ENCODE peak calls at places on chromosomes 3 and 15, in six cellular contexts. One of them, this sample, is unnamed. For H3K36me3 and H3K4me1, the result is how much of the 10 kb centered on the place peaks cover.

GRCh38 chr3:190854062-190854461 is 8.4 kb downstream of the GMNC start:
- DNase-seq in CD8-positive, alpha-beta memory T cell: no peak
- DNase-seq in Peyer's patch: no peak
- DNase-seq in breast epithelium: no peak
- DNase-seq in fibroblast of lung: no peak
- DNase-seq in lower lobe of right lung: no peak
- DNase-seq in this sample: no peak

GRCh38 chr3:37892917-37893595 is 31.4 kb downstream of the CTDSPL start:
- DNase-seq in Peyer's patch: peak
- DNase-seq in fibroblast of lung: no peak
- DNase-seq in CD8-positive, alpha-beta memory T cell: no peak
- DNase-seq in breast epithelium: no peak
- DNase-seq in lower lobe of right lung: peak
- DNase-seq in this sample: no peak

GRCh38 chr15:57727031-57727430 is 20.5 kb downstream of the POLR2M start:
- DNase-seq in Peyer's patch: no peak
- DNase-seq in CD8-positive, alpha-beta memory T cell: no peak
- DNase-seq in lower lobe of right lung: no peak
- DNase-seq in breast epithelium: no peak
- DNase-seq in fibroblast of lung: peak
- DNase-seq in this sample: peak

GRCh38 chr3:60188803-60189202 is 1062.4 kb downstream of the FHIT start:
- DNase-seq in fibroblast of lung: no peak
- DNase-seq in lower lobe of right lung: no peak
- DNase-seq in Peyer's patch: no peak
- DNase-seq in breast epithelium: no peak
- DNase-seq in CD8-positive, alpha-beta memory T cell: no peak
- DNase-seq in this sample: no peak

GRCh38 chr3:139524841-139525538 is 14.6 kb downstream of the RBP1 start:
- DNase-seq in Peyer's patch: no peak
- DNase-seq in lower lobe of right lung: no peak
- DNase-seq in CD8-positive, alpha-beta memory T cell: no peak
- DNase-seq in breast epithelium: no peak
- DNase-seq in fibroblast of lung: no peak
- DNase-seq in this sample: no peak

GRCh38 chr3:70120360-70120966 is 120.9 kb downstream of the SAMMSON start:
- DNase-seq in breast epithelium: peak
- DNase-seq in Peyer's patch: peak
- DNase-seq in lower lobe of right lung: peak
- DNase-seq in CD8-positive, alpha-beta memory T cell: peak
- DNase-seq in fibroblast of lung: peak
- DNase-seq in this sample: no peak

GRCh38 chr3:5809811-5810210 is 622.3 kb downstream of the EDEM1 start:
- DNase-seq in lower lobe of right lung: no peak
- DNase-seq in Peyer's patch: no peak
- DNase-seq in fibroblast of lung: no peak
- DNase-seq in CD8-positive, alpha-beta memory T cell: no peak
- DNase-seq in breast epithelium: no peak
- DNase-seq in this sample: no peak

GRCh38 chr15:79071901-79072300 is 18.7 kb downstream of the RASGRF1 start:
- DNase-seq in lower lobe of right lung: no peak
- DNase-seq in breast epithelium: no peak
- DNase-seq in CD8-positive, alpha-beta memory T cell: no peak
- DNase-seq in fibroblast of lung: no peak
- DNase-seq in Peyer's patch: no peak
- DNase-seq in this sample: no peak

GRCh38 chr15:75198560-75199346 is 2.9 kb upstream of the C15orf39 start:
- DNase-seq in Peyer's patch: peak
- DNase-seq in fibroblast of lung: peak
- DNase-seq in lower lobe of right lung: no peak
- DNase-seq in CD8-positive, alpha-beta memory T cell: peak
- DNase-seq in breast epithelium: no peak
- DNase-seq in this sample: no peak

GRCh38 chr3:62233065-62233464 is 140.3 kb downstream of the FEZF2 start:
- DNase-seq in breast epithelium: no peak
- DNase-seq in lower lobe of right lung: no peak
- DNase-seq in fibroblast of lung: no peak
- DNase-seq in Peyer's patch: no peak
- DNase-seq in CD8-positive, alpha-beta memory T cell: no peak
- DNase-seq in this sample: no peak

GRCh38 chr3:71486831-71487230 is 96.7 kb downstream of the FOXP1 start:
- DNase-seq in breast epithelium: no peak
- DNase-seq in Peyer's patch: no peak
- DNase-seq in fibroblast of lung: no peak
- DNase-seq in CD8-positive, alpha-beta memory T cell: peak
- DNase-seq in lower lobe of right lung: no peak
- DNase-seq in this sample: no peak

GRCh38 chr3:167300210-167300609 is 79.9 kb downstream of the ZBBX start:
- DNase-seq in fibroblast of lung: no peak
- DNase-seq in breast epithelium: no peak
- DNase-seq in CD8-positive, alpha-beta memory T cell: no peak
- DNase-seq in Peyer's patch: no peak
- DNase-seq in lower lobe of right lung: no peak
- DNase-seq in this sample: no peak

GRCh38 chr15:26842391-26842790 is 24.5 kb upstream of the GABRA5 start:
- DNase-seq in CD8-positive, alpha-beta memory T cell: no peak
- DNase-seq in breast epithelium: no peak
- DNase-seq in lower lobe of right lung: no peak
- DNase-seq in fibroblast of lung: no peak
- DNase-seq in Peyer's patch: no peak
- DNase-seq in this sample: no peak

GRCh38 chr3:57006949-57007419 is 53.5 kb upstream of the SPATA12 start:
- DNase-seq in fibroblast of lung: peak
- DNase-seq in CD8-positive, alpha-beta memory T cell: no peak
- DNase-seq in breast epithelium: no peak
- DNase-seq in Peyer's patch: no peak
- DNase-seq in lower lobe of right lung: peak
- DNase-seq in this sample: no peak

GRCh38 chr15:74543583-74543982 is 2.6 kb downstream of the ARID3B start:
- DNase-seq in CD8-positive, alpha-beta memory T cell: peak
- DNase-seq in lower lobe of right lung: no peak
- DNase-seq in breast epithelium: no peak
- DNase-seq in fibroblast of lung: no peak
- DNase-seq in Peyer's patch: no peak
- DNase-seq in this sample: no peak

GRCh38 chr15:42973114-42973513 is 52.5 kb upstream of the TTBK2 start:
- DNase-seq in CD8-positive, alpha-beta memory T cell: no peak
- DNase-seq in breast epithelium: no peak
- DNase-seq in fibroblast of lung: no peak
- DNase-seq in Peyer's patch: no peak
- DNase-seq in lower lobe of right lung: no peak
- DNase-seq in this sample: no peak

GRCh38 chr3:153051427-153052095 is 110.5 kb upstream of the RAP2B start:
- DNase-seq in Peyer's patch: no peak
- DNase-seq in CD8-positive, alpha-beta memory T cell: no peak
- DNase-seq in lower lobe of right lung: no peak
- DNase-seq in breast epithelium: no peak
- DNase-seq in fibroblast of lung: peak
- DNase-seq in this sample: no peak

GRCh38 chr3:171873561-171873960 is 30.4 kb downstream of the TMEM212 start:
- DNase-seq in breast epithelium: no peak
- DNase-seq in Peyer's patch: no peak
- DNase-seq in fibroblast of lung: peak
- DNase-seq in CD8-positive, alpha-beta memory T cell: no peak
- DNase-seq in lower lobe of right lung: no peak
- DNase-seq in this sample: no peak

GRCh38 chr3:194424373-194424772 is 25.3 kb upstream of the GP5 start:
- DNase-seq in fibroblast of lung: no peak
- DNase-seq in lower lobe of right lung: no peak
- DNase-seq in CD8-positive, alpha-beta memory T cell: no peak
- DNase-seq in Peyer's patch: no peak
- DNase-seq in breast epithelium: no peak
- DNase-seq in this sample: no peak

GRCh38 chr3:177053107-177053506 is 144.2 kb downstream of the TBL1XR1 start:
- DNase-seq in fibroblast of lung: no peak
- DNase-seq in CD8-positive, alpha-beta memory T cell: no peak
- DNase-seq in breast epithelium: no peak
- DNase-seq in Peyer's patch: no peak
- DNase-seq in lower lobe of right lung: no peak
- DNase-seq in this sample: no peak

GRCh38 chr3:177051419-177051818 is 145.9 kb downstream of the TBL1XR1 start:
- DNase-seq in fibroblast of lung: no peak
- DNase-seq in CD8-positive, alpha-beta memory T cell: no peak
- DNase-seq in lower lobe of right lung: no peak
- DNase-seq in Peyer's patch: no peak
- DNase-seq in breast epithelium: no peak
- DNase-seq in this sample: no peak

GRCh38 chr3:177055557-177056290 is 141.6 kb downstream of the TBL1XR1 start:
- DNase-seq in lower lobe of right lung: no peak
- DNase-seq in breast epithelium: no peak
- DNase-seq in fibroblast of lung: no peak
- DNase-seq in CD8-positive, alpha-beta memory T cell: no peak
- DNase-seq in Peyer's patch: no peak
- DNase-seq in this sample: no peak

DNA sequence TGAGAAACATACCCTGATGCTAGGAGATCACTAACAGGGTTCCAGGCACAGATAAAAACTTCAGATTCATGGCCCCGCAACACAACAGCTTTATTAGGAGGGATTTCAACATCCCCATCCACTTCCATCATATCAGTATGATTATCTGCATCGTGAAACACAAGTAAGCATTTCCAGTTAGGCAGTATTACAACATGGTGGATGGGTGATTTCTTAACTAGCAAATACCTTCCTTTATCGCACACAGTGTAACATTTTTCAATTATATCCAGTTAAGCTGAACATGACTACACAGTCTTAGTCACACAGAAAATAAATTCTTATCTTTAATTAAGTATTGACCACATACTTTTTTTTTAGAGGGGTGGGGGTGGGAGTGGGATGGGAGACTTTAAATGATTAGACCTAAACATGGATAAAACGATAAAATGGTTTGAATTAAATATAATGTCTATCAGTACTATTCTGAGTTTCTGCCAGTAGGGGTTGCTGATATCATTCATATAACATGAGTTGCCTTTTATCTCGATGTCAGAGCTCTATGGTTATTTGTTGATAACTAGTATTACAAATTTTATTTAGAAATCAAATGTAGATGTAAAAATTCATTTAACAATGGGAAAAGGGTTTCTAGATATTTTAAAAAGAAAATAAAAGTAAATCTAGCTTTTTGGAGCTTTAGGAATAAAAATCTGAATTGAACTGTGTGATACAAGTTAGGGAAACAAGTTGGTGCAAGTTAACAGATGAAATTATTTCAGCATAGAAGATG is 146.6 kb downstream of the TBL1XR1 start:
- DNase-seq in fibroblast of lung: peak
- DNase-seq in CD8-positive, alpha-beta memory T cell: peak
- DNase-seq in breast epithelium: no peak
- DNase-seq in Peyer's patch: no peak
- DNase-seq in lower lobe of right lung: no peak
- DNase-seq in this sample: no peak
- H3K36me3 ChIP-seq in fibroblast of lung: under half
- H3K36me3 ChIP-seq in CD8-positive, alpha-beta memory T cell: under half
- H3K36me3 ChIP-seq in breast epithelium: under half
- H3K36me3 ChIP-seq in Peyer's patch: under half
- H3K36me3 ChIP-seq in lower lobe of right lung: under half
- H3K36me3 ChIP-seq in this sample: half or more

GRCh38 chr3:136196064-136196400 is at the start of gene MSL2:
- DNase-seq in lower lobe of right lung: no peak
- DNase-seq in fibroblast of lung: no peak
- DNase-seq in Peyer's patch: no peak
- DNase-seq in CD8-positive, alpha-beta memory T cell: no peak
- DNase-seq in breast epithelium: peak
- DNase-seq in this sample: no peak

GRCh38 chr3:136195258-136196063 is 674 bp downstream of the MSL2 start:
- DNase-seq in CD8-positive, alpha-beta memory T cell: peak
- DNase-seq in lower lobe of right lung: peak
- DNase-seq in Peyer's patch: peak
- DNase-seq in fibroblast of lung: peak
- DNase-seq in breast epithelium: peak
- DNase-seq in this sample: peak

GRCh38 chr3:136196401-136197158 is 445 bp upstream of the MSL2 start:
- DNase-seq in Peyer's patch: peak
- DNase-seq in CD8-positive, alpha-beta memory T cell: peak
- DNase-seq in lower lobe of right lung: peak
- DNase-seq in fibroblast of lung: peak
- DNase-seq in breast epithelium: peak
- DNase-seq in this sample: peak

GRCh38 chr3:136193273-136194043 is 2.7 kb downstream of the MSL2 start:
- DNase-seq in CD8-positive, alpha-beta memory T cell: no peak
- DNase-seq in Peyer's patch: no peak
- DNase-seq in lower lobe of right lung: no peak
- DNase-seq in fibroblast of lung: no peak
- DNase-seq in breast epithelium: no peak
- DNase-seq in this sample: no peak

DNA sequence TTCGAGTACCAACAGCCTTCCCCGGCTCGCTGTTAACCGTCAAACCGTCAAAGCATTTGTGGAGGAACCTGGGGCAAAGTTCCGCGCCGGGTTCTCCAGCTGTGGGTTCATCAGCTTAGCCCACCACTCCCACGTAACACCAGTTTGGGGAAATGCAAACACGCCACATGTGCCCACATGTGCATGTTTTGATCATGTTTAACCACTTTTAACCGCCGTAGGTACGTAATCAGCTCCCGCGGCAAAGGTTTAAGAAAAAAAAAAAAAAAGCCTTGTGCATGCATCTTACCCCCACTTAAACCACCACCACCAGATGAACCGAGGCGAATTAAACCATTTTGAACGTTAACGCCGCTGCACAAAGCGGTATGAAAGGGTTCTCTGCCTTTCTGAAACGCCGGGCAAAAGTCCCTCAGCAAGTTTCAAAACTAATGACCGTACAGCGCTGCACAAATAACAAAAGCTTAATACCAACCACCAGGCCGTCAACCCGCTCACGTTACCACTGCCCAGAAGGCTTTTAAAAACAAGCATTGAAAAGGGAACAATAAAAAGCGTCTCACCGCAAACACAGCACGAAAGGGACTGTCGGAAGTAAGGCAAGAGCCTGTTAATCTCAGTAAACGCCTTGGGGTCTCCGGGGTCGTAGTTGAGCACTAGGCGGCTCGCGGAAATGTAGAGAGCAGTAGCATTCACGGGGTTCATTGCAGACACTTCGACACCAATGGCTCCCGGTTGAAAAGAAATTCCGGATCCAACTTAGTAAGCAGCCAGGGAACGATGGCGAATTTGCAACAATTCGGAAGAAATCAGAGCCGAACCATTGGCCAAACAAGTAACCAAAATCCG is 1.5 kb downstream of the MSL2 start:
- DNase-seq in lower lobe of right lung: peak
- DNase-seq in breast epithelium: no peak
- DNase-seq in CD8-positive, alpha-beta memory T cell: peak
- DNase-seq in Peyer's patch: peak
- DNase-seq in fibroblast of lung: peak
- DNase-seq in this sample: no peak
- H3K4me1 ChIP-seq in lower lobe of right lung: under half
- H3K4me1 ChIP-seq in breast epithelium: under half
- H3K4me1 ChIP-seq in CD8-positive, alpha-beta memory T cell: under half
- H3K4me1 ChIP-seq in Peyer's patch: under half
- H3K4me1 ChIP-seq in fibroblast of lung: under half
- H3K4me1 ChIP-seq in this sample: under half

GRCh38 chr3:45003859-45004258 is 22.2 kb upstream of the CLEC3B start:
- DNase-seq in lower lobe of right lung: no peak
- DNase-seq in CD8-positive, alpha-beta memory T cell: no peak
- DNase-seq in Peyer's patch: no peak
- DNase-seq in fibroblast of lung: no peak
- DNase-seq in breast epithelium: no peak
- DNase-seq in this sample: no peak
- H3K36me3 ChIP-seq in lower lobe of right lung: half or more
- H3K36me3 ChIP-seq in CD8-positive, alpha-beta memory T cell: under half
- H3K36me3 ChIP-seq in Peyer's patch: half or more
- H3K36me3 ChIP-seq in fibroblast of lung: under half
- H3K36me3 ChIP-seq in breast epithelium: under half
- H3K36me3 ChIP-seq in this sample: half or more

GRCh38 chr3:10487988-10488633 is 17.3 kb downstream of the ATP2B2 start:
- DNase-seq in breast epithelium: no peak
- DNase-seq in Peyer's patch: no peak
- DNase-seq in lower lobe of right lung: no peak
- DNase-seq in CD8-positive, alpha-beta memory T cell: no peak
- DNase-seq in fibroblast of lung: no peak
- DNase-seq in this sample: no peak
- H3K4me1 ChIP-seq in breast epithelium: under half
- H3K4me1 ChIP-seq in Peyer's patch: under half
- H3K4me1 ChIP-seq in lower lobe of right lung: under half
- H3K4me1 ChIP-seq in CD8-positive, alpha-beta memory T cell: under half
- H3K4me1 ChIP-seq in fibroblast of lung: under half
- H3K4me1 ChIP-seq in this sample: under half

This sample was measured in RWPE2.